ENCODE peak calls at places on chromosome 20, in six cellular contexts. One of them, this sample, is unnamed.

GRCh38 chr20:53402233-53403005 is 191.2 kb downstream of the ZNF217 start:
- DNase-seq in astrocyte of the spinal cord: no peak
- DNase-seq in fibroblast of lung: no peak
- DNase-seq in upper lobe of right lung: no peak
- DNase-seq in fibroblast of the aortic adventitia: no peak
- DNase-seq in lower lobe of right lung: no peak
- DNase-seq in this sample: no peak

GRCh38 chr20:1005452-1006027 is 3.4 kb upstream of the RSPO4 start:
- DNase-seq in astrocyte of the spinal cord: no peak
- DNase-seq in fibroblast of lung: peak; percentile 15
- DNase-seq in upper lobe of right lung: peak; percentile 39
- DNase-seq in fibroblast of the aortic adventitia: no peak
- DNase-seq in lower lobe of right lung: no peak
- DNase-seq in this sample: peak; percentile 45

GRCh38 chr20:25402583-25402982 is 4.9 kb upstream of the GINS1 start:
- DNase-seq in astrocyte of the spinal cord: peak; percentile 15
- DNase-seq in fibroblast of lung: peak; percentile 20
- DNase-seq in upper lobe of right lung: no peak
- DNase-seq in fibroblast of the aortic adventitia: no peak
- DNase-seq in lower lobe of right lung: no peak
- DNase-seq in this sample: no peak

GRCh38 chr20:51220293-51220706 is 197.4 kb upstream of the KCNG1 start:
- DNase-seq in astrocyte of the spinal cord: no peak
- DNase-seq in fibroblast of lung: no peak
- DNase-seq in upper lobe of right lung: peak; percentile 77
- DNase-seq in fibroblast of the aortic adventitia: peak; percentile 10
- DNase-seq in lower lobe of right lung: peak; percentile 61
- DNase-seq in this sample: peak; percentile 52

GRCh38 chr20:36391456-36391855 is 85.3 kb downstream of the DLGAP4 start:
- DNase-seq in astrocyte of the spinal cord: no peak
- DNase-seq in fibroblast of lung: peak; percentile 6
- DNase-seq in upper lobe of right lung: no peak
- DNase-seq in fibroblast of the aortic adventitia: no peak
- DNase-seq in lower lobe of right lung: no peak
- DNase-seq in this sample: no peak

GRCh38 chr20:64152906-64153305 is 11.3 kb upstream of the MYT1 start:
- DNase-seq in astrocyte of the spinal cord: no peak
- DNase-seq in fibroblast of lung: no peak
- DNase-seq in upper lobe of right lung: no peak
- DNase-seq in fibroblast of the aortic adventitia: no peak
- DNase-seq in lower lobe of right lung: peak; percentile 35
- DNase-seq in this sample: no peak

GRCh38 chr20:21270806-21271205 is 32.3 kb upstream of the XRN2 start:
- DNase-seq in astrocyte of the spinal cord: no peak
- DNase-seq in fibroblast of lung: no peak
- DNase-seq in upper lobe of right lung: no peak
- DNase-seq in fibroblast of the aortic adventitia: no peak
- DNase-seq in lower lobe of right lung: no peak
- DNase-seq in this sample: no peak

GRCh38 chr20:407953-408842 is at the start of gene RBCK1:
- DNase-seq in astrocyte of the spinal cord: peak; percentile 87
- DNase-seq in fibroblast of lung: peak; percentile 74
- DNase-seq in upper lobe of right lung: peak; percentile 93
- DNase-seq in fibroblast of the aortic adventitia: peak; percentile 76
- DNase-seq in lower lobe of right lung: peak; percentile 90
- DNase-seq in this sample: peak; percentile 77

GRCh38 chr20:13008761-13009681 is at the start of gene SPTLC3:
- DNase-seq in astrocyte of the spinal cord: peak; percentile 66
- DNase-seq in fibroblast of lung: peak; percentile 62
- DNase-seq in upper lobe of right lung: no peak
- DNase-seq in fibroblast of the aortic adventitia: peak; percentile 59
- DNase-seq in lower lobe of right lung: no peak
- DNase-seq in this sample: peak; percentile 63
- TF ChIP-seq CTCF in astrocyte of the spinal cord: peak; percentile 12
- TF ChIP-seq CTCF in fibroblast of lung: no peak
- TF ChIP-seq CTCF in upper lobe of right lung: no peak
- TF ChIP-seq CTCF in fibroblast of the aortic adventitia: peak; percentile 18
- TF ChIP-seq CTCF in lower lobe of right lung: no peak
- TF ChIP-seq CTCF in this sample: no peak

GRCh38 chr20:47509685-47510084 is 8.0 kb downstream of the NCOA3 start:
- DNase-seq in astrocyte of the spinal cord: no peak
- DNase-seq in fibroblast of lung: no peak
- DNase-seq in upper lobe of right lung: no peak
- DNase-seq in fibroblast of the aortic adventitia: no peak
- DNase-seq in lower lobe of right lung: no peak
- DNase-seq in this sample: no peak

GRCh38 chr20:47506335-47506734 is 4.6 kb downstream of the NCOA3 start:
- DNase-seq in astrocyte of the spinal cord: no peak
- DNase-seq in fibroblast of lung: no peak
- DNase-seq in upper lobe of right lung: no peak
- DNase-seq in fibroblast of the aortic adventitia: no peak
- DNase-seq in lower lobe of right lung: no peak
- DNase-seq in this sample: no peak

GRCh38 chr20:47509104-47509661 is 7.5 kb downstream of the NCOA3 start:
- DNase-seq in astrocyte of the spinal cord: no peak
- DNase-seq in fibroblast of lung: no peak
- DNase-seq in upper lobe of right lung: no peak
- DNase-seq in fibroblast of the aortic adventitia: no peak
- DNase-seq in lower lobe of right lung: no peak
- DNase-seq in this sample: no peak

GRCh38 chr20:47508228-47508752 is 6.6 kb downstream of the NCOA3 start:
- DNase-seq in astrocyte of the spinal cord: no peak
- DNase-seq in fibroblast of lung: no peak
- DNase-seq in upper lobe of right lung: no peak
- DNase-seq in fibroblast of the aortic adventitia: no peak
- DNase-seq in lower lobe of right lung: no peak
- DNase-seq in this sample: no peak

GRCh38 chr20:47506850-47507249 is 5.2 kb downstream of the NCOA3 start:
- DNase-seq in astrocyte of the spinal cord: no peak
- DNase-seq in fibroblast of lung: no peak
- DNase-seq in upper lobe of right lung: no peak
- DNase-seq in fibroblast of the aortic adventitia: no peak
- DNase-seq in lower lobe of right lung: no peak
- DNase-seq in this sample: no peak
- H3K4me3 ChIP-seq in astrocyte of the spinal cord: no peak overlapping the region
- H3K4me3 ChIP-seq in fibroblast of lung: no peak overlapping the region
- H3K4me3 ChIP-seq in upper lobe of right lung: no peak overlapping the region
- H3K4me3 ChIP-seq in fibroblast of the aortic adventitia: no peak overlapping the region
- H3K4me3 ChIP-seq in lower lobe of right lung: no peak overlapping the region
- H3K4me3 ChIP-seq in this sample: no peak overlapping the region

GRCh38 chr20:38805958-38806854 is 709 bp downstream of the PPP1R16B start:
- DNase-seq in astrocyte of the spinal cord: no peak
- DNase-seq in fibroblast of lung: no peak
- DNase-seq in upper lobe of right lung: peak; percentile 68
- DNase-seq in fibroblast of the aortic adventitia: no peak
- DNase-seq in lower lobe of right lung: peak; percentile 47
- DNase-seq in this sample: peak; percentile 24
- TF ChIP-seq CTCF in astrocyte of the spinal cord: no peak
- TF ChIP-seq CTCF in fibroblast of lung: no peak
- TF ChIP-seq CTCF in upper lobe of right lung: no peak
- TF ChIP-seq CTCF in fibroblast of the aortic adventitia: no peak
- TF ChIP-seq CTCF in lower lobe of right lung: no peak
- TF ChIP-seq CTCF in this sample: no peak

GRCh38 chr20:17896771-17897369 is 71.7 kb downstream of the SNX5 start:
- DNase-seq in astrocyte of the spinal cord: no peak
- DNase-seq in fibroblast of lung: no peak
- DNase-seq in upper lobe of right lung: no peak
- DNase-seq in fibroblast of the aortic adventitia: no peak
- DNase-seq in lower lobe of right lung: no peak
- DNase-seq in this sample: no peak

GRCh38 chr20:17897566-17898307 is 70.9 kb downstream of the SNX5 start:
- DNase-seq in astrocyte of the spinal cord: no peak
- DNase-seq in fibroblast of lung: no peak
- DNase-seq in upper lobe of right lung: no peak
- DNase-seq in fibroblast of the aortic adventitia: no peak
- DNase-seq in lower lobe of right lung: no peak
- DNase-seq in this sample: no peak

GRCh38 chr20:17898548-17898994 is 70.0 kb downstream of the SNX5 start:
- DNase-seq in astrocyte of the spinal cord: peak; percentile 65
- DNase-seq in fibroblast of lung: peak; percentile 57
- DNase-seq in upper lobe of right lung: peak; percentile 73
- DNase-seq in fibroblast of the aortic adventitia: peak; percentile 84
- DNase-seq in lower lobe of right lung: peak; percentile 70
- DNase-seq in this sample: peak; percentile 88

GRCh38 chr20:17895641-17896246 is 72.8 kb downstream of the SNX5 start:
- DNase-seq in astrocyte of the spinal cord: peak; percentile 66
- DNase-seq in fibroblast of lung: peak; percentile 74
- DNase-seq in upper lobe of right lung: peak; percentile 90
- DNase-seq in fibroblast of the aortic adventitia: peak; percentile 60
- DNase-seq in lower lobe of right lung: peak; percentile 82
- DNase-seq in this sample: peak; percentile 84

GRCh38 chr20:17896247-17896723 is 72.3 kb downstream of the SNX5 start:
- DNase-seq in astrocyte of the spinal cord: no peak
- DNase-seq in fibroblast of lung: no peak
- DNase-seq in upper lobe of right lung: no peak
- DNase-seq in fibroblast of the aortic adventitia: no peak
- DNase-seq in lower lobe of right lung: no peak
- DNase-seq in this sample: peak; percentile 37
- H3K4me3 ChIP-seq in astrocyte of the spinal cord: no peak overlapping the region
- H3K4me3 ChIP-seq in fibroblast of lung: peak overlapping the region; percentile 52
- H3K4me3 ChIP-seq in upper lobe of right lung: no peak overlapping the region
- H3K4me3 ChIP-seq in fibroblast of the aortic adventitia: no peak overlapping the region
- H3K4me3 ChIP-seq in lower lobe of right lung: peak overlapping the region; percentile 49
- H3K4me3 ChIP-seq in this sample: no peak overlapping the region

DNA sequence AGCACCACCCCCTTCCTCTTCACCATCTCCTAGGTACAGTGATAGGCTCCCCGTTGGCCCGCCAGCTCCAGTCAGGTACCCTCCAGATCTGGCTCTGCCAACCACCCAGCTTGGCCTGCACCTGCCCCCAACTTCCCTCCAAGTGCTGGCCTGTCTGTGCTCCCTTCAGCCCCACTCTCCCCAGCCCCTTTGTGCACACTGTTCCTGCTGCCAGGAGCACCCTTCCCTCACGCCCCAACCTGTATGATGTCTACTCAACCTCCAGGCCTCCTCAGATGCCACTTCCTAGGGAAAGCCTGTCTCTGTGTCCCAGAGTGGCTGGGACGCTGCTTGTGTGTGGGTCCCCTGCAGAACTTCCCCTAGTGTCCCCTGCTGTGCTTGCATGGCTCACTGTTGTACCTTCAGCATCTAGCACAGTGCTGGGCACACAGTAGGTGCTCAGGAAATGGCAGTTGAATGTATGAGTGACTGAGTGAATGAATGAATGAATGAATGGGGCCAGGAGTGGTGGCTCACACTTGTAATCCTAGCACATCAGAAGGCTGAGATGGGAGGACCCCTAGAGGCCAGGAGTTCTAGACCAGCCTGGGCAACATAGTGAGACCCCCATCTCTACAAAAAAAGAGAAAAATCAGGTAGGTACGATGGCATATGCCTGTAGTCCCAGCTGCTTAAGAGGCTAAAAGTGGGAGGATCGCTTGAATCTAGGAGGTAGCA is 3.0 kb downstream of the ZBP1 start:
- DNase-seq in astrocyte of the spinal cord: no peak
- DNase-seq in fibroblast of lung: no peak
- DNase-seq in upper lobe of right lung: no peak
- DNase-seq in fibroblast of the aortic adventitia: no peak
- DNase-seq in lower lobe of right lung: no peak
- DNase-seq in this sample: no peak
- TF ChIP-seq CTCF in astrocyte of the spinal cord: no peak
- TF ChIP-seq CTCF in fibroblast of lung: no peak
- TF ChIP-seq CTCF in upper lobe of right lung: no peak
- TF ChIP-seq CTCF in fibroblast of the aortic adventitia: no peak
- TF ChIP-seq CTCF in lower lobe of right lung: no peak
- TF ChIP-seq CTCF in this sample: no peak